ENCODE peak calls at places on chromosomes 1 and 21, in four cellular contexts. One of them, this sample, is unnamed.

GRCh38 chr1:18145851-18146618 is 38.4 kb downstream of the IGSF21 start:
- DNase-seq in tibial artery: no peak
- DNase-seq in fibroblast of lung: no peak
- DNase-seq in pancreas: peak; percentile 22
- DNase-seq in this sample: no peak

GRCh38 chr1:97603218-97603617 is 317.6 kb downstream of the DPYD start:
- DNase-seq in tibial artery: no peak
- DNase-seq in fibroblast of lung: no peak
- DNase-seq in pancreas: no peak
- DNase-seq in this sample: no peak

GRCh38 chr1:241985787-241986186 is 13.1 kb downstream of the MAP1LC3C start:
- DNase-seq in tibial artery: no peak
- DNase-seq in fibroblast of lung: peak; percentile 58
- DNase-seq in pancreas: peak; percentile 27
- DNase-seq in this sample: no peak

GRCh38 chr1:143720087-143721023 is 251.4 kb downstream of the FAM72C start:
- DNase-seq in tibial artery: no peak
- DNase-seq in fibroblast of lung: peak; percentile 4
- DNase-seq in pancreas: peak; percentile 76
- DNase-seq in this sample: no peak

GRCh38 chr1:68917456-68917855 is 420.6 kb upstream of the DEPDC1 start:
- DNase-seq in tibial artery: no peak
- DNase-seq in fibroblast of lung: no peak
- DNase-seq in pancreas: no peak
- DNase-seq in this sample: no peak

GRCh38 chr1:67429528-67430357 is 459 bp downstream of the SERBP1 start:
- DNase-seq in tibial artery: peak; percentile 26
- DNase-seq in fibroblast of lung: no peak
- DNase-seq in pancreas: peak; percentile 35
- DNase-seq in this sample: peak; percentile 19

GRCh38 chr1:56434025-56434424 is 145.3 kb downstream of the PLPP3 start:
- DNase-seq in tibial artery: no peak
- DNase-seq in fibroblast of lung: no peak
- DNase-seq in pancreas: no peak
- DNase-seq in this sample: no peak

GRCh38 chr1:22038036-22038435 is 14.5 kb upstream of the CDC42 start:
- DNase-seq in tibial artery: no peak
- DNase-seq in fibroblast of lung: no peak
- DNase-seq in pancreas: no peak
- DNase-seq in this sample: peak; percentile 24

GRCh38 chr1:211318881-211319280 is 7.8 kb upstream of the TRAF5 start:
- DNase-seq in tibial artery: no peak
- DNase-seq in fibroblast of lung: no peak
- DNase-seq in pancreas: no peak
- DNase-seq in this sample: no peak

GRCh38 chr1:28986296-28986910 is 72.0 kb downstream of the EPB41 start:
- DNase-seq in tibial artery: no peak
- DNase-seq in fibroblast of lung: no peak
- DNase-seq in pancreas: no peak
- DNase-seq in this sample: no peak

GRCh38 chr1:6445062-6445763 is 20.6 kb downstream of the ESPN start:
- DNase-seq in tibial artery: no peak
- DNase-seq in fibroblast of lung: peak; percentile 37
- DNase-seq in pancreas: peak; percentile 60
- DNase-seq in this sample: no peak

GRCh38 chr1:201594575-201595245 is 55.8 kb downstream of the NAV1 start:
- DNase-seq in tibial artery: no peak
- DNase-seq in fibroblast of lung: no peak
- DNase-seq in pancreas: no peak
- DNase-seq in this sample: no peak

GRCh38 chr1:38476111-38476783 is 383.3 kb downstream of the RRAGC start:
- DNase-seq in tibial artery: no peak
- DNase-seq in fibroblast of lung: no peak
- DNase-seq in pancreas: no peak
- DNase-seq in this sample: no peak

GRCh38 chr1:55844322-55844721 is 629.2 kb upstream of the USP24 start:
- DNase-seq in tibial artery: no peak
- DNase-seq in fibroblast of lung: no peak
- DNase-seq in pancreas: no peak
- DNase-seq in this sample: no peak

GRCh38 chr1:119766374-119766794 is 2.3 kb downstream of the HMGCS2 start:
- DNase-seq in tibial artery: no peak
- DNase-seq in fibroblast of lung: no peak
- DNase-seq in pancreas: no peak
- DNase-seq in this sample: no peak

GRCh38 chr1:201021333-201022177 is 2.0 kb downstream of the KIF21B start:
- DNase-seq in tibial artery: no peak
- DNase-seq in fibroblast of lung: no peak
- DNase-seq in pancreas: no peak
- DNase-seq in this sample: no peak

GRCh38 chr1:12359734-12360133 is 129.9 kb downstream of the VPS13D start:
- DNase-seq in tibial artery: no peak
- DNase-seq in fibroblast of lung: no peak
- DNase-seq in pancreas: no peak
- DNase-seq in this sample: no peak

GRCh38 chr1:206935491-206936067 is 10.7 kb downstream of the PIGR start:
- DNase-seq in tibial artery: no peak
- DNase-seq in fibroblast of lung: no peak
- DNase-seq in pancreas: peak; percentile 61
- DNase-seq in this sample: no peak

GRCh38 chr1:184188091-184188490 is 136.6 kb downstream of the TSEN15 start:
- DNase-seq in tibial artery: no peak
- DNase-seq in fibroblast of lung: no peak
- DNase-seq in pancreas: no peak
- DNase-seq in this sample: no peak

GRCh38 chr1:224432672-224433040 is 1.9 kb downstream of the WDR26 start:
- DNase-seq in tibial artery: no peak
- DNase-seq in fibroblast of lung: peak; percentile 25
- DNase-seq in pancreas: no peak
- DNase-seq in this sample: no peak

GRCh38 chr1:14945132-14946010 is 208.2 kb upstream of the TMEM51 start:
- DNase-seq in tibial artery: no peak
- DNase-seq in fibroblast of lung: peak; percentile 89
- DNase-seq in pancreas: peak; percentile 47
- DNase-seq in this sample: peak; percentile 49

GRCh38 chr21:43903451-43904091 is 38.5 kb downstream of the AGPAT3 start:
- DNase-seq in tibial artery: no peak
- DNase-seq in fibroblast of lung: peak; percentile 53
- DNase-seq in pancreas: no peak
- DNase-seq in this sample: peak; percentile 52

GRCh38 chr1:1433804-1434130 is 1.7 kb upstream of the VWA1 start:
- DNase-seq in tibial artery: no peak
- DNase-seq in fibroblast of lung: no peak
- DNase-seq in pancreas: peak; percentile 49
- DNase-seq in this sample: no peak

GRCh38 chr1:209860293-209860881 is 32.6 kb downstream of the UTP25 start:
- DNase-seq in tibial artery: peak; percentile 70
- DNase-seq in fibroblast of lung: peak; percentile 92
- DNase-seq in pancreas: peak; percentile 80
- DNase-seq in this sample: peak; percentile 66

GRCh38 chr1:109930252-109930993 is 19.8 kb downstream of the CSF1 start:
- DNase-seq in tibial artery: no peak
- DNase-seq in fibroblast of lung: no peak
- DNase-seq in pancreas: no peak
- DNase-seq in this sample: no peak

GRCh38 chr1:37631039-37631428 is 3.7 kb downstream of the RSPO1 start:
- DNase-seq in tibial artery: no peak
- DNase-seq in fibroblast of lung: no peak
- DNase-seq in pancreas: no peak
- DNase-seq in this sample: no peak

GRCh38 chr1:55827350-55827749 is 612.2 kb upstream of the USP24 start:
- DNase-seq in tibial artery: no peak
- DNase-seq in fibroblast of lung: peak; percentile 96
- DNase-seq in pancreas: no peak
- DNase-seq in this sample: no peak

GRCh38 chr1:232726048-232726779 is 79.0 kb upstream of the MAP10 start:
- DNase-seq in tibial artery: no peak
- DNase-seq in fibroblast of lung: no peak
- DNase-seq in pancreas: no peak
- DNase-seq in this sample: no peak

DNA sequence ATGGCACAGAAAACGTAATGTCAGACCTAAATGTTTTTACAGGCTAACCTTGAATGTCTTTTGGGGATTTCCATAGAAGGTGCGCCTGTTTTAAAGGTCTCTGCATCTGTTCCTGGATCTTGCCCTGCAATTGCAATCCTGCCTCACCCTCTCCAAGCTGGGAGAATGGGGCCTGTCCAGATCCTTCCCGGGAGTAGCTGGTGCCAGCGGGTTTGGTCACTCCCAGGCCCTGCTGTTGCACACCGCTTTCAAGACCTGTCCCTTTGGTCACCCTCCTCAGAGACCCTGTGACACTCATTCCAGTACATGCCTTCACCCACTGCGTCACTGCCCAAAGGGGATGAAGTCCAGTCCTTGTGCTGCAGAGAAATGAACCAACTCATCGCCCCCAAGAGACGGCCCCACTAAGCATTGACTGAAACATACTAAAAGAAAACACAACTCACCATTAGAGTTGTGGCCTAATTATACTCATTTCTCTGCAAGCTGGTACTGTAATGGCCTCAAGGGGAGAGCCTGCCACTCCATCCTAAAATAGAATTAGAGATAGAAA is 1.9 kb upstream of the IRF2BP2 start:
- DNase-seq in tibial artery: peak; percentile 51
- DNase-seq in fibroblast of lung: no peak
- DNase-seq in pancreas: peak; percentile 59
- DNase-seq in this sample: peak; percentile 38
- H3K4me3 ChIP-seq in tibial artery: peak overlapping the region; percentile 62
- H3K4me3 ChIP-seq in fibroblast of lung: peak overlapping the region; percentile 0
- H3K4me3 ChIP-seq in pancreas: no peak overlapping the region
- H3K4me3 ChIP-seq in this sample: peak overlapping the region; percentile 74

DNA sequence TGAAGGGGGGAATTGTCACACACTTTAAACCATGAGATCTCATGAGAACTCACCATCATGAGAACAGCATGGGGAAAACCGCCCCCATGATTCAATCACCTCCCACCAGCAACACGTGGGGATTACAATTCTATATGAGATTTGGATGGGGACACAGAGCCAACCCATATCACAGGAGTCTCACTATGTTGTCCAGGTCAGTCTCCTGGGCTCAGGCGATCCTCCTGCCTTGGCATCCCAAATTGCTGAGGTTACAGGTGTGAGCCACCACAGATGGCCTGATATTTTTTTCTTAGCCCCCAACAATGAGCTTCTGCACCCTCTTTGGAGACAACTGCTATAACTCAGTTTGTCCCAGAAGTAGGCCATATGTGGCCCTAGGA is 22.5 kb upstream of the MORC3 start:
- DNase-seq in tibial artery: no peak
- DNase-seq in fibroblast of lung: no peak
- DNase-seq in pancreas: no peak
- DNase-seq in this sample: no peak
- H3K4me3 ChIP-seq in tibial artery: no peak overlapping the region
- H3K4me3 ChIP-seq in fibroblast of lung: no peak overlapping the region
- H3K4me3 ChIP-seq in pancreas: no peak overlapping the region
- H3K4me3 ChIP-seq in this sample: peak overlapping the region; percentile 24

GRCh38 chr1:167648978-167649752 is 19.1 kb downstream of the RCSD1 start:
- DNase-seq in tibial artery: peak; percentile 75
- DNase-seq in fibroblast of lung: no peak
- DNase-seq in pancreas: no peak
- DNase-seq in this sample: no peak
- H3K4me3 ChIP-seq in tibial artery: no peak overlapping the region
- H3K4me3 ChIP-seq in fibroblast of lung: no peak overlapping the region
- H3K4me3 ChIP-seq in pancreas: no peak overlapping the region
- H3K4me3 ChIP-seq in this sample: no peak overlapping the region

DNA sequence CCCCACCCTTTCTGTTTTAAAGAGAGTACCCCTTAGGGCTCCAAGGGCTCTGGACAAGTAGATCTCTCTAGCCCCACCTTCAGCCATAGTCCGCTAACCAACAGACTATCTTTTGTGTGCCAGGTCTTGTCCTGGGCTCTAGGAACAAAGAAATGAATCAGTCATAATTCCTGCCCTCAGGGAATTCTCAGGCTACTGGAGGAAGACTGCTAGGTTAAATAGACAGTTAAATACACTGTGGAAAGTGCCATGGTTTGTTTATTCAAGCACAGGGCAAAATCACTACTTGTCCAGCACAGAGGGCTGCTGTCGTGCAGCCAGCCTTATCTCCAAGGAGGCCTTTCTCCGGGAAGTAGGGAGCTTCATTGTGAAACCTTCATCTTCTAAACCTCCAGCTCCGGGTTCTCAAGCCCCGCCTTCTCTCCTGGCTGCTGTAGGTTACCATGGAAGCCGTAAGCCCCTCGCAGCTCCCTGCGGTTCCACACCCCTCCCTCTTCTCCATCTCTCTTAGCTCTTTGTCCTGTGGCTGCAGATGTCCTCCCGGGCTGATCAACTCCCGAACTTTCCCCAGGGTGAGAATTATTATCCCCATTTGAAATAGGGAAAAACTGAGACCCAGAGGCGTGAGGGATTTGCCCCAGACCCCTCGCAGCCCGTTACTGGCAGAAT is 29.8 kb downstream of the SHISAL2A start:
- DNase-seq in tibial artery: no peak
- DNase-seq in fibroblast of lung: peak; percentile 29
- DNase-seq in pancreas: no peak
- DNase-seq in this sample: no peak
- H3K4me3 ChIP-seq in tibial artery: no peak overlapping the region
- H3K4me3 ChIP-seq in fibroblast of lung: no peak overlapping the region
- H3K4me3 ChIP-seq in pancreas: no peak overlapping the region
- H3K4me3 ChIP-seq in this sample: no peak overlapping the region

This sample was measured in left ventricle myocardium inferior.